ENCODE peak calls at places on chromosomes 12 and 14, in seven cellular contexts. T is endothelial cell, Z is HTR-8/SVneo, J is MCF 10A, O is GM20000, P is fibroblast of pulmonary artery, N is NCI-H345. M is an unnamed sample.

GRCh38 chr12:116568203-116568602 is 9.0 kb downstream of the MAP1LC3B2 start:
- DNase-seq in T (no peak), Z (no peak), J (no peak), O (no peak), P (no peak), N (no peak), M (no peak)

GRCh38 chr14:104898195-104898558 is 26.5 kb upstream of the PLD4 start:
- DNase-seq in T (no peak), Z (no peak), J (no peak), O (no peak), P (no peak), N (no peak), M (no peak)

GRCh38 chr12:43325786-43326185 is 226.2 kb downstream of the ADAMTS20 start:
- DNase-seq in T (no peak), Z (no peak), J (no peak), O (no peak), P (no peak), N (no peak), M (no peak)

GRCh38 chr12:131458931-131459575 is 251.8 kb upstream of the SFSWAP start:
- DNase-seq in T (no peak), Z (no peak), J (no peak), O (no peak), P (no peak), N (no peak), M (no peak)

GRCh38 chr12:105369014-105369413 is 38.5 kb downstream of the C12orf75 start:
- DNase-seq in T (no peak), Z (no peak), J (peak), O (no peak), P (peak), N (no peak), M (no peak)

GRCh38 chr12:8088574-8088973 is 6.5 kb downstream of the NECAP1 start:
- DNase-seq in T (no peak), Z (no peak), J (no peak), O (peak), P (no peak), N (no peak), M (no peak)

GRCh38 chr12:119594772-119595445 is 1.3 kb downstream of the TMEM233 start:
- DNase-seq in T (peak), Z (no peak), J (no peak), O (no peak), P (no peak), N (no peak), M (no peak)

GRCh38 chr12:46406352-46407027 is 33.9 kb upstream of the SLC38A2 start:
- DNase-seq in T (no peak), Z (no peak), J (no peak), O (no peak), P (peak), N (no peak), M (no peak)

GRCh38 chr12:88113871-88114270 is 28.0 kb downstream of the CEP290 start:
- DNase-seq in T (no peak), Z (peak), J (no peak), O (no peak), P (peak), N (no peak), M (no peak)

GRCh38 chr12:3777206-3777809 is 24.4 kb upstream of the CRACR2A start:
- DNase-seq in T (peak), Z (peak), J (peak), O (peak), P (peak), N (peak), M (peak)

GRCh38 chr14:101880016-101880297 is 84.4 kb upstream of the DYNC1H1 start:
- DNase-seq in T (no peak), Z (no peak), J (no peak), O (peak), P (no peak), N (no peak), M (no peak)

GRCh38 chr12:20366776-20367409 is 1.4 kb upstream of the PDE3A start:
- DNase-seq in T (no peak), Z (no peak), J (no peak), O (no peak), P (no peak), N (no peak), M (no peak)

GRCh38 chr12:15323530-15323929 is 1.2 kb downstream of the PTPRO start:
- DNase-seq in T (no peak), Z (no peak), J (peak), O (no peak), P (no peak), N (no peak), M (no peak)

GRCh38 chr14:101875726-101876268 is 88.6 kb upstream of the DYNC1H1 start:
- DNase-seq in T (no peak), Z (no peak), J (no peak), O (no peak), P (no peak), N (no peak), M (no peak)

GRCh38 chr12:19970116-19970515 is 398.2 kb upstream of the PDE3A start:
- DNase-seq in T (no peak), Z (peak), J (no peak), O (no peak), P (peak), N (no peak), M (no peak)

GRCh38 chr12:71392521-71393145 is 47.0 kb upstream of the LGR5 start:
- DNase-seq in T (no peak), Z (peak), J (peak), O (peak), P (peak), N (peak), M (peak)

GRCh38 chr14:78857974-78858373 is 687.8 kb downstream of the NRXN3 start:
- DNase-seq in T (no peak), Z (no peak), J (no peak), O (no peak), P (no peak), N (no peak), M (no peak)

M was measured in NCI-H2171 treated with DMSO at 0.1 percent for 48 hours.